ENCODE peak calls at places on chromosomes 7 and 10, in eight cellular contexts. P, T, Q, C, Y, L, I and B are unnamed samples.
A peak's percentile ranks its signal among the peaks of the same experiment; 100 is the strongest.

GRCh38 chr10:105793071-105793470 is 1152.0 kb downstream of the SORCS3 start:
- DNase-seq in P (no peak), T (no peak), Q (no peak), C (no peak), Y (no peak), L (no peak), I (no peak), B (no peak)

GRCh38 chr10:114767101-114767588 is 54.4 kb upstream of the FHIP2A start:
- DNase-seq in P (no peak), T (no peak), Q (no peak), C (no peak), Y (no peak), L (no peak), I (no peak), B (no peak)

GRCh38 chr7:104971290-104972071 is 42.5 kb upstream of the KMT2E start:
- DNase-seq in P (no peak), T (no peak), Q (no peak), C (no peak), Y (peak; percentile 33), L (no peak), I (no peak), B (no peak)

GRCh38 chr10:21396889-21397288 is 128.6 kb downstream of the SKIDA1 start:
- DNase-seq in P (no peak), T (no peak), Q (no peak), C (no peak), Y (no peak), L (no peak), I (no peak), B (no peak)

GRCh38 chr10:22071332-22071731 is 67.8 kb upstream of the DNAJC1 start:
- DNase-seq in P (no peak), T (no peak), Q (no peak), C (no peak), Y (no peak), L (no peak), I (no peak), B (no peak)

GRCh38 chr10:32446701-32447406 is 914 bp downstream of the CCDC7 start:
- DNase-seq in P (no peak), T (no peak), Q (no peak), C (no peak), Y (peak; percentile 15), L (no peak), I (no peak), B (no peak)

GRCh38 chr7:93830141-93830925 is 60.2 kb downstream of the TFPI2 start:
- DNase-seq in P (no peak), T (no peak), Q (no peak), C (no peak), Y (no peak), L (no peak), I (no peak), B (no peak)

GRCh38 chr10:82194419-82194818 is 319.4 kb downstream of the NRG3 start:
- DNase-seq in P (no peak), T (no peak), Q (no peak), C (no peak), Y (no peak), L (no peak), I (no peak), B (no peak)

GRCh38 chr10:14124951-14125350 is 205.8 kb downstream of the FRMD4A start:
- DNase-seq in P (no peak), T (no peak), Q (no peak), C (no peak), Y (no peak), L (no peak), I (no peak), B (no peak)

GRCh38 chr7:98877692-98878364 is 504 bp upstream of the TRRAP start:
- DNase-seq in P (no peak), T (no peak), Q (no peak), C (no peak), Y (no peak), L (no peak), I (no peak), B (no peak)
- H3K27ac ChIP-seq in P (peak overlapping the region; percentile 92), T (peak overlapping the region; percentile 97), Q (peak overlapping the region; percentile 96), C (peak overlapping the region; percentile 90), Y (peak overlapping the region; percentile 98), L (no peak overlapping the region), I (peak overlapping the region; percentile 94), B (no peak overlapping the region)

DNA sequence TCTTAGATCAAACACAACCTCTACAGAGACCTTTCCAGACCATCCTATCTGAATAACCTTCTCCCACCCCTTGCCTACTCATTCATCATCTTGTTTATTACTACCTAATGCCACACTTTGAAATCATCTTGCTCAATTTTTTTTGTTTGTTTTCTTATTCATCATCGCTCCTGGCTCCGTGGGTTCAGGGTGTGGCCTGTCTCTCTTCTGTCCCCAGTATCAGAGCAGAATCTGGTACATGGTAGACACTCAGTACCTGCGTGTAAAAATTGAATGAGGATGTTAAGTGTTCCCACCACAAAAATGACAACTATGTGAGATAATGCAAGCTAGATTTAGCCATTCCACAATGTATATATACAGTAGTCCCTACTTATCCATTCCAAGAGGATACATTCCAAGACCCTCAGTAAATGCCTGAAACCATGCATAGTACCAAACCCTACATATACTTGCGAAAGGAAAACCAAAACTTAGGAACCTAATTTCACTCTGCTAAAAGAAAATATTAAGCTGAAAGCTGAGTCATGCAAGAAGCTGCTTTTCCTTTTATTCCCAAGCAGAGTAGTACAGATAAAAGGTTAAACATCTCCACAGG is 72.1 kb upstream of the SEC61G start:
- DNase-seq in P (no peak), T (no peak), Q (no peak), C (no peak), Y (no peak), L (no peak), I (no peak), B (no peak)
- H3K27ac ChIP-seq in P (peak overlapping the region; percentile 37), T (no peak overlapping the region), Q (no peak overlapping the region), C (no peak overlapping the region), Y (no peak overlapping the region), L (no peak overlapping the region), I (no peak overlapping the region), B (no peak overlapping the region)

GRCh38 chr7:6228363-6228762 is 44.1 kb downstream of the CYTH3 start:
- DNase-seq in P (no peak), T (no peak), Q (no peak), C (no peak), Y (no peak), L (no peak), I (peak; percentile 58), B (no peak)
- H3K27ac ChIP-seq in P (no peak overlapping the region), T (peak overlapping the region; percentile 70), Q (peak overlapping the region; percentile 64), C (peak overlapping the region; percentile 35), Y (peak overlapping the region; percentile 80), L (no peak overlapping the region), I (peak overlapping the region; percentile 78), B (no peak overlapping the region)

GRCh38 chr7:117173001-117173400 is 149.9 kb downstream of the WNT2 start:
- DNase-seq in P (no peak), T (no peak), Q (no peak), C (no peak), Y (no peak), L (no peak), I (no peak), B (no peak)
- H3K27ac ChIP-seq in P (no peak overlapping the region), T (no peak overlapping the region), Q (no peak overlapping the region), C (no peak overlapping the region), Y (peak overlapping the region; percentile 47), L (no peak overlapping the region), I (peak overlapping the region; percentile 8), B (no peak overlapping the region)

GRCh38 chr10:19931886-19932285 is 115.7 kb downstream of the PLXDC2 start:
- DNase-seq in P (no peak), T (no peak), Q (no peak), C (no peak), Y (no peak), L (no peak), I (no peak), B (no peak)
- H3K27ac ChIP-seq in P (peak overlapping the region; percentile 53), T (peak overlapping the region; percentile 59), Q (peak overlapping the region; percentile 48), C (no peak overlapping the region), Y (no peak overlapping the region), L (peak overlapping the region; percentile 43), I (no peak overlapping the region), B (no peak overlapping the region)

DNA sequence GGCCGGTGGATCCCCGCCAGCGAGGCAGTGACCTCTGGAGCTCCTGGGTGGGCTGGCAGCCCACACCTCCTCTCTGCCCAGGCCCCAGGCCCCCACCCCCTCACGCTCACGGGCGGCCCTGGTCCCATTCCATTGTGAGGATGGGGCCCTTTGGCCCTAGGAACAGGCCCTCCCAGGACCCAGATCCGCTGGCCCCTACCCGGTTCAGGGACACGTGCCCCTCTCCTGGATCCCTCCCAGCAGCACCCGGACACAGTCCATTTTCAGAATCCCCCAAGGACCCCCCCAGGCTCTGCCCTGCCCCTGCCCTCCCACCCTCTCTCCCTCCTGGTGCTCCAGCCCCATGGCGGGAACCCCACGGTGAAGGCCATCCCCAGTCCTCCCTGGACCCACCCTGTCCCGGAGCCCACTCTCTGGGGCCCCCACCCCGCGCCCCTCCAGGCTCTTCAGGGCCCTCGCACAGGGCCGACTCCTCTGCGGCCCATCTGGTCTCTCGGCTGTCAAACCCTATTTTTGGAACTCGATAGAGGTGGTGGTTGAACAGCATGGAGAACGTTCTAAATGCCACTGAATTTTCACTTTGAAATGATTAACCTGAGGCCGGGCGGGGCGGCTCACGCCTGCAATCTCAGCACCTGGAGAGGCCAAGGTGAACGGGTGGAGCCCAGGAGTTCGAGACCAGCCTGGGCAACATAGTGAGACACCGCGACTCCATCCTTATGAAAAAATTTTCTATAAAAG is 8.1 kb downstream of the ADAP1 start:
- DNase-seq in P (no peak), T (peak; percentile 70), Q (no peak), C (no peak), Y (no peak), L (peak; percentile 68), I (no peak), B (no peak)
- H3K27ac ChIP-seq in P (peak overlapping the region; percentile 83), T (no peak overlapping the region), Q (no peak overlapping the region), C (no peak overlapping the region), Y (peak overlapping the region; percentile 98), L (no peak overlapping the region), I (no peak overlapping the region), B (no peak overlapping the region)

GRCh38 chr7:117088623-117089199 is 135.4 kb downstream of the ST7 start:
- DNase-seq in P (no peak), T (no peak), Q (no peak), C (no peak), Y (no peak), L (no peak), I (no peak), B (no peak)

GRCh38 chr7:117085275-117085674 is 132.0 kb downstream of the ST7 start:
- DNase-seq in P (no peak), T (no peak), Q (no peak), C (no peak), Y (no peak), L (no peak), I (no peak), B (no peak)

GRCh38 chr7:117085769-117086463 is 132.6 kb downstream of the ST7 start:
- DNase-seq in P (no peak), T (no peak), Q (no peak), C (no peak), Y (no peak), L (no peak), I (no peak), B (no peak)

GRCh38 chr7:117086788-117087187 is 133.5 kb downstream of the ST7 start:
- DNase-seq in P (no peak), T (no peak), Q (no peak), C (no peak), Y (no peak), L (no peak), I (no peak), B (no peak)

GRCh38 chr7:117087639-117088396 is 134.5 kb downstream of the ST7 start:
- DNase-seq in P (no peak), T (no peak), Q (no peak), C (no peak), Y (no peak), L (no peak), I (no peak), B (no peak)
- H3K27ac ChIP-seq in P (no peak overlapping the region), T (no peak overlapping the region), Q (no peak overlapping the region), C (no peak overlapping the region), Y (no peak overlapping the region), L (no peak overlapping the region), I (peak overlapping the region; percentile 31), B (no peak overlapping the region)

GRCh38 chr10:71920540-71921318 is 43.5 kb upstream of the CHST3 start:
- DNase-seq in P (no peak), T (no peak), Q (peak; percentile 37), C (no peak), Y (no peak), L (no peak), I (no peak), B (no peak)
- H3K27ac ChIP-seq in P (peak overlapping the region; percentile 63), T (no peak overlapping the region), Q (peak overlapping the region; percentile 58), C (peak overlapping the region; percentile 64), Y (peak overlapping the region; percentile 61), L (no peak overlapping the region), I (no peak overlapping the region), B (no peak overlapping the region)